ENCODE peak calls at places on chromosome 20, in ten cellular contexts. Z is body of pancreas, Y is sigmoid colon, H is cardiac fibroblast, Q is OCI-LY7, J is fibroblast of pulmonary artery, I is fibroblast of mammary gland, X is thyroid gland, V is testis, N is keratinocyte. G is an unnamed sample.

GRCh38 chr20:53736122-53736756 is 142.6 kb upstream of the ZNF217 start:
- DNase-seq in N (no peak), Z (peak), Y (no peak), I (no peak), Q (no peak), V (peak), J (peak), H (peak), X (no peak), G (peak)

GRCh38 chr20:16014436-16014835 is 558.8 kb downstream of the KIF16B start:
- DNase-seq in Z (no peak), J (no peak), H (no peak), Q (no peak), I (no peak), Y (no peak), X (no peak), N (no peak), V (no peak), G (no peak)

GRCh38 chr20:32516985-32517873 is 67.9 kb downstream of the NOL4L start:
- DNase-seq in X (no peak), H (peak), Z (peak), Q (no peak), I (no peak), Y (no peak), N (no peak), V (no peak), J (no peak), G (no peak)

GRCh38 chr20:19974621-19975435 is 42.3 kb upstream of the NAA20 start:
- DNase-seq in X (peak), Y (peak), N (no peak), V (peak), Q (no peak), Z (peak), H (peak), J (peak), I (peak), G (peak)

GRCh38 chr20:1122388-1123315 is 4.2 kb downstream of the PSMF1 start:
- DNase-seq in Q (no peak), I (peak), N (no peak), H (peak), Z (peak), J (peak), V (no peak), X (no peak), Y (no peak), G (peak)

GRCh38 chr20:40314278-40314677 is 374.8 kb downstream of the MAFB start:
- DNase-seq in I (no peak), N (no peak), V (no peak), Y (no peak), X (no peak), J (no peak), Q (no peak), Z (no peak), H (no peak), G (no peak)

GRCh38 chr20:12936020-12936419 is 72.8 kb upstream of the SPTLC3 start:
- DNase-seq in J (no peak), I (no peak), X (no peak), H (no peak), V (no peak), Q (no peak), Y (no peak), Z (peak), N (no peak), G (peak)

GRCh38 chr20:61733891-61734732 is 331.6 kb downstream of the TAF4 start:
- DNase-seq in V (no peak), I (no peak), N (no peak), H (no peak), Y (no peak), Q (no peak), X (no peak), J (no peak), Z (no peak), G (no peak)

GRCh38 chr20:35030136-35030535 is 62.5 kb downstream of the TRPC4AP start:
- DNase-seq in Q (no peak), X (no peak), J (no peak), I (no peak), V (no peak), Z (no peak), N (no peak), H (no peak), Y (no peak), G (no peak)

GRCh38 chr20:34709836-34710567 is 5.9 kb downstream of the TP53INP2 start:
- DNase-seq in Y (peak), J (no peak), V (peak), H (peak), Z (peak), I (peak), Q (no peak), N (no peak), X (peak), G (peak)

GRCh38 chr20:53574259-53574789 is 19.3 kb downstream of the ZNF217 start:
- DNase-seq in X (no peak), J (no peak), V (no peak), H (no peak), I (no peak), Q (no peak), Z (no peak), N (no peak), Y (no peak), G (no peak)

GRCh38 chr20:33033381-33033780 is 1.9 kb downstream of the BPIFB6 start:
- DNase-seq in H (no peak), Q (no peak), I (no peak), J (no peak), Z (no peak), V (no peak), N (no peak), Y (no peak), X (no peak), G (no peak)

GRCh38 chr20:37075932-37076685 is 19.7 kb downstream of the RBL1 start:
- DNase-seq in X (no peak), N (no peak), Z (no peak), V (no peak), J (no peak), Q (no peak), Y (no peak), H (no peak), I (no peak), G (peak)

GRCh38 chr20:58142843-58143185 is 85.6 kb downstream of the ANKRD60 start:
- DNase-seq in X (no peak), H (no peak), Z (no peak), V (no peak), N (no peak), Q (no peak), J (no peak), I (no peak), Y (peak), G (no peak)

GRCh38 chr20:38117635-38118034 is 47.4 kb downstream of the TGM2 start:
- DNase-seq in V (no peak), N (peak), Y (no peak), Z (no peak), H (peak), J (peak), Q (no peak), I (no peak), X (no peak), G (peak)

GRCh38 chr20:39016496-39016895 is 54.4 kb downstream of the DHX35 start:
- DNase-seq in Y (no peak), Z (no peak), X (no peak), V (no peak), J (no peak), H (no peak), Q (no peak), I (no peak), N (no peak), G (peak)

GRCh38 chr20:62234346-62234745 is 4.0 kb upstream of the OSBPL2 start:
- DNase-seq in J (no peak), Q (no peak), N (no peak), I (no peak), X (no peak), Z (peak), Y (no peak), V (no peak), H (no peak), G (no peak)

GRCh38 chr20:58546756-58547526 is 31.7 kb upstream of the APCDD1L start:
- DNase-seq in Q (no peak), V (peak), I (no peak), J (no peak), Y (no peak), N (no peak), X (no peak), H (no peak), Z (no peak), G (no peak)

GRCh38 chr20:33014336-33015113 is 7.0 kb downstream of the BPIFB2 start:
- DNase-seq in X (no peak), Y (no peak), Q (no peak), V (no peak), N (no peak), J (no peak), I (no peak), H (no peak), Z (no peak), G (no peak)

GRCh38 chr20:53579581-53580375 is 13.9 kb downstream of the ZNF217 start:
- DNase-seq in H (peak), N (no peak), X (no peak), Y (no peak), I (peak), Q (peak), J (peak), V (no peak), Z (no peak), G (peak)

GRCh38 chr20:10671850-10672578 is 1.8 kb downstream of the JAG1 start:
- DNase-seq in X (peak), J (no peak), I (peak), Y (peak), H (no peak), V (peak), N (no peak), Z (peak), Q (no peak), G (no peak)

GRCh38 chr20:1426231-1426849 is 33.5 kb upstream of the FKBP1A start:
- DNase-seq in Z (no peak), N (no peak), H (no peak), X (no peak), V (no peak), I (no peak), J (no peak), Y (no peak), Q (no peak), G (no peak)

GRCh38 chr20:38275815-38276550 is 15.4 kb upstream of the KIAA1755 start:
- DNase-seq in I (peak), J (peak), V (no peak), H (peak), N (no peak), Q (no peak), Y (peak), X (no peak), Z (no peak), G (peak)

GRCh38 chr20:30963591-30963990 is 293.9 kb upstream of the DEFB115 start:
- DNase-seq in V (no peak), X (no peak), N (no peak), Q (no peak), J (no peak), Z (no peak), Y (no peak), I (no peak), H (no peak), G (no peak)

GRCh38 chr20:25233016-25233772 is 14.7 kb upstream of the PYGB start:
- DNase-seq in H (peak), J (peak), V (peak), I (peak), Z (peak), X (peak), Q (no peak), Y (peak), N (no peak), G (peak)

GRCh38 chr20:51727872-51728271 is 40.3 kb downstream of the ATP9A start:
- DNase-seq in Y (no peak), J (no peak), H (no peak), V (no peak), Z (no peak), Q (no peak), X (no peak), I (no peak), N (no peak), G (no peak)

DNA sequence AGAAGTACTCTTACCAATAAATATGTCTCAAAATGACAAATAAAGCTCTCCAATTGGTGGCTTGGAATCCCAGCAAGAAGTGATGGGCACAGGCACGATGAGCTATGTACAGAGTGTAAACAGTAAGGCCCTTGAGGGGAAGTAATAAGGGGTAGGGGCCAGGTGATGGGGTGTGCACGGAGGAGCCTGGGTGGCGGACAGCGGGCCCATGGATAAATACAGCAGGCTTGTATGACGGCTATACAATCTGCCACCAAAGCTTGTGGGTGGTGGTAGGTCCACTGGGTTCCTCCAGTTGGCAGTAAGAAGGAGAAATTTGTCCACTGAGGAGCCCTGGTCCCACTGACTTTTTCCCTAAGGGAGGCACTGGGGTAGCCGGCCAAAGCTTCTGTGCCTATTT is 205.4 kb upstream of the RNF24 start:
- DNase-seq in I (no peak), Z (no peak), Q (no peak), J (no peak), H (no peak), V (no peak), N (no peak), X (no peak), Y (no peak), G (no peak)
- H3K4me3 ChIP-seq in I (no peak), Z (no peak), Q (no peak), J (no peak), H (no peak), V (peak), N (no peak), X (no peak), Y (no peak), G (no peak)

GRCh38 chr20:42341654-42342053 is 723.5 kb upstream of the CHD6 start:
- DNase-seq in Q (no peak), N (no peak), X (no peak), H (no peak), I (no peak), J (no peak), Z (no peak), V (no peak), Y (no peak), G (no peak)
- TF ChIP-seq CTCF in Q (no peak), N (no peak), X (no peak), H (no peak), I (no peak), J (no peak), Z (no peak), V (no peak), Y (no peak), G (no peak)

DNA sequence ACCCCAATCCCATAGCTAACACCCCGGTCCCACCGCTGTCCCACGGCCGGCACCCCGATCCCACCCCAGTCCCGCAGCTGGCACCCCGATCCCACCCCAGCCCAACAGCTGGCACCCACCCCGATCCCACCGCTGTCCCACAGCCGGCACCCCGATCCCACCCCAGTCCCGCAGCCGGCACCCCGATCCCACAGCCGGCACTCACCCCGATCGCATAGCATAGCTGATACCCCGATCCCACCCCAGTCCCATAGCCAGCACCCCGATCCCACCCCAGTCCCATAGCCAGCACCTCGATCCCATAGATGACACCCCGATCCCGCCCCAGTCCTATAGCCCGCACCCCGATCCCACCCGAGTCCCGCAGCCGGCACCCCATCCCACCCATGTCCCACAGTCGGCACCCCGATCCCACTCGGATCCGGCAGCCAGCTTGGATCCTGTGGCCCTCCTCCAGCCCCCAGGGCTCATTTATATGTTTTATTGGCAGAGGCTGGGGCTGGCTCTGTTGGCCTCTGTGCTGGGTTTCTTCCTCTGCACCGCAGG is 872 bp upstream of the GMEB2 start:
- DNase-seq in Q (no peak), I (no peak), V (no peak), N (no peak), Y (no peak), H (no peak), X (no peak), J (no peak), Z (no peak), G (no peak)
- H3K4me3 ChIP-seq in Q (peak), I (peak), V (peak), N (peak), Y (peak), H (peak), X (peak), J (peak), Z (peak), G (peak)

GRCh38 chr20:46088409-46089075 is 1.2 kb downstream of the NCOA5 start:
- DNase-seq in Y (no peak), J (peak), I (peak), X (peak), N (no peak), Q (peak), H (peak), Z (no peak), V (no peak), G (peak)

GRCh38 chr20:46084805-46085792 is 4.7 kb downstream of the NCOA5 start:
- DNase-seq in H (peak), V (no peak), Y (no peak), Z (no peak), X (no peak), N (no peak), J (peak), Q (no peak), I (peak), G (peak)

GRCh38 chr20:46089076-46089337 is 755 bp downstream of the NCOA5 start:
- DNase-seq in N (no peak), J (no peak), H (no peak), Y (no peak), I (no peak), Z (no peak), Q (no peak), X (no peak), V (no peak), G (peak)

GRCh38 chr20:46089338-46090094 is at the start of gene NCOA5:
- DNase-seq in Y (peak), V (peak), Z (peak), J (peak), N (peak), X (peak), H (peak), Q (peak), I (peak), G (peak)

DNA sequence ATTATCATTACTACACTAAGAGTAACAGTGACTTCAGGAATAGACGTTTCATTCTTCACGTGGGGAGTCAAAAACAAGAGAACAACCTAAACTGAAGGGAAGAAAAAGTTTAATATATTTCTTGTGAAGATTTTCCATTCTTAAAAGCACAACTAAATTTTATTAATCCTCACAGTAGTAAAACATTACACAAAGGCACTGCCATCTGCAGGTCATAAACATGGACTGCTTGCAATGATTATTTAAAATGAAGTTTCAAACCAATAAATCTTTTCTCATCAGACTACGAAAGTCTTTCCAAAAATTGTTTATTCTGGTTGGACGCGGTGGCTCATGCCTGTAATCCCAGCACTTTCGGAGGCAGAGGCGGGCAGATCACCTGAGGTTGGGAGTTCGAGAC is 2.6 kb downstream of the NCOA5 start:
- DNase-seq in J (peak), Z (no peak), I (peak), V (no peak), X (no peak), Y (no peak), N (no peak), Q (peak), H (peak), G (peak)
- TF ChIP-seq CTCF in J (peak), Z (peak), I (peak), V (peak), X (no peak), Y (peak), N (no peak), Q (peak), H (peak), G (peak)